ENCODE peak calls at places on chromosomes 11 and 22, in five cellular contexts. One of them, this sample, is unnamed. For H3K4me1 and H3K27me3, the result is how much of the 10 kb centered on the place peaks cover.

GRCh38 chr11:46345881-46346484 is 1.3 kb upstream of the DGKZ start:
- DNase-seq in fibroblast of lung: no peak
- DNase-seq in adrenal gland: no peak
- DNase-seq in GM23248: no peak
- DNase-seq in pancreas: no peak
- DNase-seq in this sample: no peak

GRCh38 chr11:47995318-47995717 is 15.0 kb downstream of the PTPRJ start:
- DNase-seq in fibroblast of lung: no peak
- DNase-seq in adrenal gland: no peak
- DNase-seq in GM23248: no peak
- DNase-seq in pancreas: no peak
- DNase-seq in this sample: no peak

GRCh38 chr11:57335343-57336110 is at the start of gene SSRP1:
- DNase-seq in GM23248: peak
- DNase-seq in pancreas: peak
- DNase-seq in adrenal gland: peak
- DNase-seq in fibroblast of lung: peak
- DNase-seq in this sample: peak

GRCh38 chr11:125074511-125075241 is 11.6 kb downstream of the SLC37A2 start:
- DNase-seq in fibroblast of lung: no peak
- DNase-seq in pancreas: peak
- DNase-seq in adrenal gland: no peak
- DNase-seq in GM23248: no peak
- DNase-seq in this sample: peak

GRCh38 chr11:122253541-122254317 is 137.7 kb upstream of the BLID start:
- DNase-seq in pancreas: no peak
- DNase-seq in GM23248: peak
- DNase-seq in adrenal gland: no peak
- DNase-seq in fibroblast of lung: peak
- DNase-seq in this sample: no peak

GRCh38 chr11:70098936-70099335 is 20.8 kb downstream of the ANO1 start:
- DNase-seq in adrenal gland: no peak
- DNase-seq in pancreas: no peak
- DNase-seq in GM23248: no peak
- DNase-seq in fibroblast of lung: no peak
- DNase-seq in this sample: no peak

GRCh38 chr11:110833033-110833484 is 120.8 kb upstream of the ARHGAP20 start:
- DNase-seq in adrenal gland: no peak
- DNase-seq in fibroblast of lung: peak
- DNase-seq in GM23248: peak
- DNase-seq in pancreas: no peak
- DNase-seq in this sample: no peak

GRCh38 chr22:18010263-18010662 is 14.1 kb downstream of the MICAL3 start:
- DNase-seq in GM23248: no peak
- DNase-seq in adrenal gland: no peak
- DNase-seq in pancreas: no peak
- DNase-seq in fibroblast of lung: no peak
- DNase-seq in this sample: no peak

GRCh38 chr11:61908730-61909622 is 8.4 kb downstream of the RAB3IL1 start:
- DNase-seq in adrenal gland: peak
- DNase-seq in pancreas: peak
- DNase-seq in GM23248: no peak
- DNase-seq in fibroblast of lung: no peak
- DNase-seq in this sample: no peak

GRCh38 chr22:31055322-31056159 is 25.6 kb upstream of the SMTN start:
- DNase-seq in fibroblast of lung: peak
- DNase-seq in adrenal gland: peak
- DNase-seq in GM23248: peak
- DNase-seq in pancreas: peak
- DNase-seq in this sample: peak

GRCh38 chr22:23398701-23399366 is 181.3 kb downstream of the IGLL1 start:
- DNase-seq in GM23248: no peak
- DNase-seq in adrenal gland: no peak
- DNase-seq in pancreas: peak
- DNase-seq in fibroblast of lung: no peak
- DNase-seq in this sample: no peak

GRCh38 chr11:70727899-70728620 is 329.7 kb downstream of the CTTN start:
- DNase-seq in fibroblast of lung: no peak
- DNase-seq in pancreas: peak
- DNase-seq in GM23248: no peak
- DNase-seq in adrenal gland: no peak
- DNase-seq in this sample: no peak

GRCh38 chr11:116162541-116163230 is 610.1 kb downstream of the BUD13 start:
- DNase-seq in pancreas: no peak
- DNase-seq in adrenal gland: no peak
- DNase-seq in GM23248: no peak
- DNase-seq in fibroblast of lung: peak
- DNase-seq in this sample: no peak

GRCh38 chr11:33685061-33685460 is 15.6 kb downstream of the C11orf91 start:
- DNase-seq in adrenal gland: no peak
- DNase-seq in GM23248: peak
- DNase-seq in fibroblast of lung: no peak
- DNase-seq in pancreas: no peak
- DNase-seq in this sample: no peak

GRCh38 chr11:101049123-101049522 is 80.5 kb downstream of the PGR start:
- DNase-seq in adrenal gland: no peak
- DNase-seq in pancreas: no peak
- DNase-seq in GM23248: no peak
- DNase-seq in fibroblast of lung: no peak
- DNase-seq in this sample: no peak

GRCh38 chr11:65436412-65437032 is 13.9 kb downstream of the NEAT1 start:
- DNase-seq in pancreas: no peak
- DNase-seq in GM23248: peak
- DNase-seq in adrenal gland: peak
- DNase-seq in fibroblast of lung: no peak
- DNase-seq in this sample: no peak
- H3K4me1 ChIP-seq in pancreas: half or more
- H3K4me1 ChIP-seq in GM23248: half or more
- H3K4me1 ChIP-seq in adrenal gland: half or more
- H3K4me1 ChIP-seq in fibroblast of lung: under half
- H3K4me1 ChIP-seq in this sample: under half

GRCh38 chr11:415640-416041 is 842 bp upstream of the SIGIRR start:
- DNase-seq in GM23248: no peak
- DNase-seq in pancreas: peak
- DNase-seq in adrenal gland: no peak
- DNase-seq in fibroblast of lung: no peak
- DNase-seq in this sample: no peak
- H3K27me3 ChIP-seq in GM23248: under half
- H3K27me3 ChIP-seq in pancreas: under half
- H3K27me3 ChIP-seq in adrenal gland: under half
- H3K27me3 ChIP-seq in fibroblast of lung: under half
- H3K27me3 ChIP-seq in this sample: under half

DNA sequence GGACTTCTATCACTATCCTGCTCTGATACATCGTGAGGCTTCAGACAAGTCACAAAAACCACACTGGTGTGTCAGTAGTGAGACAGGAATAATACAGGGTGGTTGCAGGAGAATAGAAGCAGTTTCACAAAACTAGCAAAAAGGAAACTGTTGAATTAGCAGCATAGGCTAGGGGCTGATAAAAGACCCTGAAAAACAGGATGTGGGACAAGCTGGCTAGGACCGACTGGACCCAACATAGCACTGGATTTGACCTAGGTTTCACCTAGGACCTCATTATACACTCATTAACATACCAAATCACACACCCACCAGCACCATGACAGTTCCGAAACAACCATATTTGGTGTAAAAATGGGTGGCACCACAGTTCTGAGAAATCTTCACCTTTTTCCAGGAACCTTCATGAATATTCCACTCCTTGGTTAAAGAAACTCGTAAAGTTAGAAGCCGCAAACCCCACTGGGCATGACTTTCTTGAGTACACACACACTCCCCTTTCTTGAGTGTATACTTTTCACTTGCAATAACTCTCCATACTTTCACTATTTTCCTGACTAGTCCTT is 76.2 kb downstream of the SLC1A2 start:
- DNase-seq in adrenal gland: no peak
- DNase-seq in GM23248: no peak
- DNase-seq in fibroblast of lung: no peak
- DNase-seq in pancreas: no peak
- DNase-seq in this sample: no peak
- H3K4me3 ChIP-seq in adrenal gland: no peak
- H3K4me3 ChIP-seq in GM23248: no peak
- H3K4me3 ChIP-seq in fibroblast of lung: no peak
- H3K4me3 ChIP-seq in pancreas: no peak
- H3K4me3 ChIP-seq in this sample: no peak

GRCh38 chr11:103633819-103634590 is 402.4 kb upstream of the DDI1 start:
- DNase-seq in GM23248: peak
- DNase-seq in fibroblast of lung: no peak
- DNase-seq in adrenal gland: no peak
- DNase-seq in pancreas: no peak
- DNase-seq in this sample: no peak
- H3K4me1 ChIP-seq in GM23248: under half
- H3K4me1 ChIP-seq in fibroblast of lung: under half
- H3K4me1 ChIP-seq in adrenal gland: under half
- H3K4me1 ChIP-seq in pancreas: under half
- H3K4me1 ChIP-seq in this sample: under half

DNA sequence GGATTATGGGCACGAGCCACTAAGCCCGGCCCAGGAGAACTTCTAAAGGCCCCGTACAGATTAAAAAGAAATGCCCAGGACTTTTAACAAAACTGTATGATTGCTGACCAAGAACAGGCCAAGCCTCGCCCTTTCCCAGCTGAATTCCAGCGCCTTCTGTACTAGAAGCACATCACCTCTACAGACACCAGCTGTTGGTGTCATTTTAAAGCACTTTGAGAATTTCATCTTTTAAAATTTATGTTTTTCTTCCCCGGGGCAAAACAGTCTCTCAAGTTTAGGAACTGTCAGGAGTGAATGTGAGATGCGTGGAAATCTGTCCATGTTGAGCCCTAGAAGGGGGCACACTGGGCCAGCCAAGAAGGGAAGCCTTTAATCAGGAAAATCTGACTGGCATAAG is 362.4 kb downstream of the LARGE1 start:
- DNase-seq in fibroblast of lung: no peak
- DNase-seq in adrenal gland: no peak
- DNase-seq in pancreas: no peak
- DNase-seq in GM23248: no peak
- DNase-seq in this sample: no peak
- H3K27me3 ChIP-seq in fibroblast of lung: under half
- H3K27me3 ChIP-seq in adrenal gland: under half
- H3K27me3 ChIP-seq in pancreas: under half
- H3K27me3 ChIP-seq in GM23248: under half
- H3K27me3 ChIP-seq in this sample: under half

DNA sequence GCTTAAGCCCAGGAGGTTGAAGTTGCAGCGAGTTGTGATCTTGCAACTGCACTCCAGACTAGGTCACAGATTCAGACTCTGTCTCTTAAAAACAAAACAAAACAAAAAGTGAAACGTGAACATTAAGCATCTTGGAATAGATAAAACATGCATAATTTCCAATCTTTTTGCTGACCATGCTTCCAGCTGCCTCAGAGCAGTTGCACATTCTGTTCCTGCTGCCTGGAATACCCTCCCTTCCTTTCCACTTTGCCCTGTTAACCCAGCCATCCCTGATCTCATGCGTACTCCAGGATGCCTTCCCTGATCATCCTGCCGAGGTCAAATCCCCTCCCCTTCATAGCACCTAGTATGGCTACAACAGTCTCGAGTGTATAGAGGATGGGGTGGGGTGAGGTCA is 685 bp upstream of the CCDC88B start:
- DNase-seq in fibroblast of lung: no peak
- DNase-seq in GM23248: no peak
- DNase-seq in pancreas: no peak
- DNase-seq in adrenal gland: no peak
- DNase-seq in this sample: no peak
- H3K4me3 ChIP-seq in fibroblast of lung: no peak
- H3K4me3 ChIP-seq in GM23248: no peak
- H3K4me3 ChIP-seq in pancreas: no peak
- H3K4me3 ChIP-seq in adrenal gland: no peak
- H3K4me3 ChIP-seq in this sample: no peak

GRCh38 chr11:43602670-43603069 is 77.9 kb upstream of the HSD17B12 start:
- DNase-seq in pancreas: no peak
- DNase-seq in adrenal gland: no peak
- DNase-seq in GM23248: no peak
- DNase-seq in fibroblast of lung: no peak
- DNase-seq in this sample: no peak

GRCh38 chr11:43601511-43601910 is 79.0 kb upstream of the HSD17B12 start:
- DNase-seq in GM23248: no peak
- DNase-seq in fibroblast of lung: no peak
- DNase-seq in pancreas: no peak
- DNase-seq in adrenal gland: no peak
- DNase-seq in this sample: no peak
- H3K4me1 ChIP-seq in GM23248: under half
- H3K4me1 ChIP-seq in fibroblast of lung: under half
- H3K4me1 ChIP-seq in pancreas: under half
- H3K4me1 ChIP-seq in adrenal gland: under half
- H3K4me1 ChIP-seq in this sample: under half

GRCh38 chr11:78954261-78954660 is 379.6 kb upstream of the NARS2 start:
- DNase-seq in pancreas: no peak
- DNase-seq in fibroblast of lung: no peak
- DNase-seq in GM23248: no peak
- DNase-seq in adrenal gland: no peak
- DNase-seq in this sample: no peak

GRCh38 chr11:78949976-78950690 is 375.5 kb upstream of the NARS2 start:
- DNase-seq in adrenal gland: no peak
- DNase-seq in fibroblast of lung: no peak
- DNase-seq in GM23248: no peak
- DNase-seq in pancreas: no peak
- DNase-seq in this sample: no peak

GRCh38 chr11:78946945-78947914 is 372.6 kb upstream of the NARS2 start:
- DNase-seq in fibroblast of lung: no peak
- DNase-seq in adrenal gland: no peak
- DNase-seq in GM23248: peak
- DNase-seq in pancreas: no peak
- DNase-seq in this sample: no peak

GRCh38 chr11:78952866-78953265 is 378.2 kb upstream of the NARS2 start:
- DNase-seq in GM23248: no peak
- DNase-seq in fibroblast of lung: no peak
- DNase-seq in pancreas: no peak
- DNase-seq in adrenal gland: no peak
- DNase-seq in this sample: no peak

GRCh38 chr11:78952188-78952587 is 377.5 kb upstream of the NARS2 start:
- DNase-seq in pancreas: no peak
- DNase-seq in GM23248: no peak
- DNase-seq in adrenal gland: no peak
- DNase-seq in fibroblast of lung: no peak
- DNase-seq in this sample: no peak
- H3K27me3 ChIP-seq in pancreas: under half
- H3K27me3 ChIP-seq in GM23248: under half
- H3K27me3 ChIP-seq in adrenal gland: under half
- H3K27me3 ChIP-seq in fibroblast of lung: under half
- H3K27me3 ChIP-seq in this sample: under half

This sample was measured in Caco-2.